ENCODE peak calls at places on chromosome 15, in four cellular contexts. E is lower leg skin, Y is body of pancreas, C is ovary. G is an unnamed sample.

GRCh38 chr15:63905558-63906265 is 72.0 kb upstream of the HERC1 start:
- DNase-seq in E (no peak), Y (no peak), C (no peak), G (no peak)

GRCh38 chr15:60949034-60949977 is 279.8 kb downstream of the RORA start:
- DNase-seq in E (no peak), Y (no peak), C (no peak), G (no peak)

GRCh38 chr15:80507131-80507530 is 102.9 kb downstream of the ARNT2 start:
- DNase-seq in E (no peak), Y (no peak), C (no peak), G (no peak)

GRCh38 chr15:97783240-97783639 is 177.3 kb upstream of the ARRDC4 start:
- DNase-seq in E (no peak), Y (no peak), C (no peak), G (no peak)

GRCh38 chr15:81483496-81483895 is 109.5 kb upstream of the TMC3 start:
- DNase-seq in E (no peak), Y (no peak), C (no peak), G (no peak)

GRCh38 chr15:34780725-34781124 is 14.6 kb downstream of the ACTC1 start:
- DNase-seq in E (no peak), Y (no peak), C (no peak), G (no peak)

GRCh38 chr15:85621096-85621495 is 173.6 kb downstream of the KLHL25 start:
- DNase-seq in E (no peak), Y (no peak), C (no peak), G (no peak)

GRCh38 chr15:76161153-76162049 is 101.6 kb downstream of the TMEM266 start:
- DNase-seq in E (no peak), Y (peak; percentile 21), C (no peak), G (no peak)

GRCh38 chr15:31367730-31368344 is 41.2 kb downstream of the KLF13 start:
- DNase-seq in E (no peak), Y (peak; percentile 38), C (no peak), G (no peak)

GRCh38 chr15:96503276-96503675 is 172.8 kb downstream of the NR2F2 start:
- DNase-seq in E (no peak), Y (no peak), C (no peak), G (no peak)

GRCh38 chr15:101765772-101766456 is 37.4 kb upstream of the OR4F6 start:
- DNase-seq in E (no peak), Y (no peak), C (no peak), G (no peak)

GRCh38 chr15:40441736-40442531 is 1.2 kb downstream of the BAHD1 start:
- DNase-seq in E (no peak), Y (peak; percentile 19), C (peak; percentile 63), G (no peak)

GRCh38 chr15:27833178-27833577 is 265.9 kb downstream of the OCA2 start:
- DNase-seq in E (no peak), Y (no peak), C (no peak), G (no peak)

GRCh38 chr15:20346082-20346805 is 195.4 kb downstream of the GOLGA6L6 start:
- DNase-seq in E (no peak), Y (no peak), C (no peak), G (no peak)

GRCh38 chr15:69893863-69894262 is 203.9 kb downstream of the TLE3 start:
- DNase-seq in E (peak; percentile 18), Y (no peak), C (no peak), G (peak; percentile 79)

GRCh38 chr15:90054618-90055097 is 47.6 kb downstream of the IDH2 start:
- DNase-seq in E (no peak), Y (no peak), C (no peak), G (no peak)

GRCh38 chr15:69304176-69304533 is 5.4 kb downstream of the PAQR5 start:
- DNase-seq in E (no peak), Y (peak; percentile 27), C (no peak), G (no peak)

GRCh38 chr15:35874260-35874905 is 328.4 kb upstream of the DPH6 start:
- DNase-seq in E (peak; percentile 49), Y (no peak), C (no peak), G (peak; percentile 23)

GRCh38 chr15:38631126-38632075 is 66.8 kb upstream of the RASGRP1 start:
- DNase-seq in E (no peak), Y (no peak), C (no peak), G (no peak)

GRCh38 chr15:30990451-30991300 is 752 bp downstream of the MTMR10 start:
- DNase-seq in E (no peak), Y (no peak), C (no peak), G (peak; percentile 18)

GRCh38 chr15:34665498-34666116 is 82.2 kb upstream of the GOLGA8B start:
- DNase-seq in E (no peak), Y (no peak), C (no peak), G (no peak)

GRCh38 chr15:60761505-60761845 is 282.5 kb upstream of the ICE2 start:
- DNase-seq in E (no peak), Y (no peak), C (no peak), G (no peak)

GRCh38 chr15:35383511-35383910 is 162.5 kb downstream of the DPH6 start:
- DNase-seq in E (no peak), Y (no peak), C (no peak), G (no peak)

GRCh38 chr15:78243491-78243941 is 9.2 kb upstream of the ACSBG1 start:
- DNase-seq in E (no peak), Y (peak; percentile 46), C (peak; percentile 44), G (no peak)

GRCh38 chr15:51342249-51342999 is 969 bp downstream of the GLDN start:
- DNase-seq in E (no peak), Y (no peak), C (no peak), G (no peak)

GRCh38 chr15:35061171-35062163 is 23.6 kb downstream of the NANOGP8 start:
- DNase-seq in E (peak; percentile 32), Y (no peak), C (peak; percentile 52), G (no peak)

GRCh38 chr15:100785181-100786138 is 94.2 kb upstream of the ALDH1A3 start:
- DNase-seq in E (no peak), Y (no peak), C (no peak), G (no peak)

GRCh38 chr15:47184003-47184404 is 533.3 kb upstream of the SEMA6D start:
- DNase-seq in E (no peak), Y (peak; percentile 9), C (no peak), G (no peak)

GRCh38 chr15:63881431-63881830 is 47.7 kb upstream of the HERC1 start:
- DNase-seq in E (no peak), Y (no peak), C (no peak), G (no peak)

GRCh38 chr15:56660943-56661342 is 72.4 kb downstream of the ZNF280D start:
- DNase-seq in E (no peak), Y (no peak), C (no peak), G (no peak)

GRCh38 chr15:91469627-91470567 is 369.8 kb downstream of the SV2B start:
- DNase-seq in E (no peak), Y (peak; percentile 3), C (no peak), G (no peak)

DNA sequence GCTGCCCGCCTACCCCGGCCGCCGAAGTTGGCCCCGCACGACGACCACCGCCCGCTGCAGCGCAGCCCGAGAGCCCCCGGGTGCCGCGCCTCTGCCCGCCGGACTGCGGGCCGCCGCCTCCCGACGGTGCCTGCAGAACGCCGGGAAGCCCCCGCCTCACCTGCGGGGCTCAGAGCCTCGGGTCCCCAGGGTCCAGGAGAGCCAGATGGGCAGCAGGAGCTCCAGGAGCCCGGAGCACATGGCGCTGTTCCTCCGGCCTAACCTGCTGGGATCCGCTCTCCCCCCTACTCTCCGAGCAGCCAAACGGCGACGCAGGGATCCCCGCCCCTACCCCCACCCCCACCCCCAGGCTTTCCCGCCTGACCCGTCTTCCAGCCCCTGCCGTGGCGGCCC is 615 bp upstream of the GABRB3 start:
- DNase-seq in E (no peak), Y (no peak), C (no peak), G (no peak)
- TF ChIP-seq CTCF in E (no peak), Y (no peak), C (no peak), G (no peak)

GRCh38 chr15:58588096-58588495 is 156.3 kb downstream of the LIPC start:
- DNase-seq in E (no peak), Y (no peak), C (no peak), G (no peak)

GRCh38 chr15:58583171-58583908 is 151.5 kb downstream of the LIPC start:
- DNase-seq in E (no peak), Y (peak; percentile 10), C (no peak), G (no peak)

GRCh38 chr15:58587481-58587880 is 155.7 kb downstream of the LIPC start:
- DNase-seq in E (no peak), Y (no peak), C (no peak), G (no peak)

GRCh38 chr15:58584789-58585461 is 153.1 kb downstream of the LIPC start:
- DNase-seq in E (no peak), Y (no peak), C (no peak), G (no peak)

DNA sequence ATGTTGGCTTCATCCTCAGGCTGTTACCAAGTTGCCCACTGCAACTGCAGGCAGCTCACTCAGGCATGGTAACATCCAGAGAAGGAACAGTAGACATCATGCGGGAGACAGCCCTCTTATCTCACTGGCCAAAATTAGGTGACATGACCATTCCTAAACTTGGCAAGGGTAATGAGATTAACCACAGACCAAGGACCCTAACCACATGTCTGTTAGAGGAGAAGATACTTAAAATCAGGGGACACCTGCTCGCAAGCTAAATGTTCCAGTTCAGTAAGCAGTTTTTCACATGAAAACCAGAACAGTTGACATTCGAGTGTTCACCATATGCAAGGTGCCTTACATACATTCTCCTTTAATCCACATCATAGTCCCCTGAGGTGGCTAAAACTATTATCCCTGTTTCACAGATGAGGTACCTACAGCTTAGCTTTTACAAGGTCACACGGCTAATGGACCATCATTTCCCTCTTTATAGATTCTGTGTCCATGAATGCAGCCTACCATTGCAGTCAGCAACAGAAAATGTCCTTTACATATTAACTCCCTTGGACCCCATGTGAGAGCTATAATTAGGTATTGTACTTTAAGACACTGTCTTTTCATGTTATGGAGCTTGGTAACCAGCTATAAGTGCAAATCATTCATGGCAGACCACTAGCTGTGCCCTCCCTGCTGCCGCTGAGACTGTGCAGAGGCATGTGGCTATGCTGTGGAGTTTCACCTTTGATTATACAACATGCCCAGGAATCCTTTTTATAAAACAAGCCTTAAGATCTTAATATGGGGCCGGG is 154.1 kb downstream of the LIPC start:
- DNase-seq in E (no peak), Y (no peak), C (no peak), G (no peak)
- TF ChIP-seq POLR2A in E (no peak), Y (no peak), C (no peak), G (no peak)

GRCh38 chr15:95326689-95327525 is 1003.6 kb upstream of the NR2F2 start:
- DNase-seq in E (no peak), Y (no peak), C (peak; percentile 78), G (no peak)
- TF ChIP-seq CTCF in E (no peak), Y (no peak), C (no peak), G (no peak)

DNA sequence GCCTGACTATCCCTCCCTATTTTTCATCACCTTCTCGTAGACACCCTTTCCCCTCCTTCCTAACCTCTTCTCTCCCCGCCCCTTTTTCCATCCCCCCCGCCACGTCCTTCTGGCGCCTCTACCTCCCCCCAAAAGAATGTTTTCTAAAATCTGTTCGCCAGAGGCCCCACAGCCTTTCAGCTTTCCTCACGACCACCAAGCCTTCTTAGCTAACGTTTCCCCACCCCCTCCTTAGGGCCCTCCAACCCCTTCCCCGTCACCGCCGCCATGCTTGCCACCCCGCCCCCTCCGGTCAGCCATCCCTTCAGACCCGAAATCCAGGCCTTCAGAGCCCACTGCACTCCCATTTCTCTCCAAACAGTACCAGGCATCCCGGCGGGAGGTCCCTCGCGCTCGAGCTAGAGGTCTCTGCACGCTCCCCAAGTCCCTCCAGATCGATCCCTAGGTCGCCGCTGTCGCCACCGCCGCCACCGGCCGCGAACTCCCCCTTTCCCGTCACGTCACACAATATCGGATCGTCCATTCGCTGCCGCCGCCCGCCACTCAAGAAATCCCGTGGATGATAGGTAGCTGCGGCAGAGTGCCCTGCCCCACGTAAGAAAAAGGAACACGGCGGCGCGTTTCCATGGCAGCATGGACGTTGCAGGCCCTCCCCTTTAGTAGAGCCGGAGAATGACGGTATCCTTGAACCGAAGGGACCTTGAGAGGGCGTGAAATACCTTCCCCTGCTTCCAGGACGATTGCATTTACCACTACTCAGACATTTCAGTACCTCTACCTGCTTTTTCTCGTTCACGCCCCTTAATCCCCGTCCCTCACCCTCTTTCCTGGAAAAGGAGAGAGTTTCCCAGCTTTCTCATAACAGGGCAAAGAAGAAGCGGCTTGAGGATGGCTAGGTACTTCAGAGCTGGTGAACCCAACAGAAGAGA is at the start of gene TP53BP1:
- DNase-seq in E (peak; percentile 95), Y (peak; percentile 98), C (peak; percentile 96), G (peak; percentile 96)
- TF ChIP-seq POLR2A in E (no peak), Y (peak; percentile 73), C (peak; percentile 60), G (no peak)

G was measured in gastrocnemius medialis.